ENCODE peak calls at places on chromosomes 11 and 22, in four cellular contexts. N, R, Z and V are unnamed samples.

GRCh38 chr22:47176573-47177333 is 414.3 kb downstream of the TBC1D22A start:
- DNase-seq in R (no peak), Z (no peak), N (no peak), V (no peak)

GRCh38 chr11:3105791-3106735 is 48.8 kb upstream of the CARS1 start:
- DNase-seq in N (no peak), Z (no peak), R (no peak), V (no peak)

GRCh38 chr11:14336507-14337503 is 22.2 kb downstream of the RRAS2 start:
- DNase-seq in Z (peak), N (peak), R (no peak), V (no peak)

GRCh38 chr11:20005747-20006146 is 154.5 kb downstream of the DBX1 start:
- DNase-seq in R (no peak), Z (no peak), N (no peak), V (no peak)

GRCh38 chr11:46895821-46896220 is 22.5 kb downstream of the LRP4 start:
- DNase-seq in Z (no peak), N (no peak), R (no peak), V (no peak)

GRCh38 chr22:47200273-47201051 is 438.0 kb downstream of the TBC1D22A start:
- DNase-seq in R (no peak), N (no peak), Z (no peak), V (no peak)

GRCh38 chr11:130145975-130146776 is 13.4 kb upstream of the ST14 start:
- DNase-seq in Z (peak), N (no peak), R (no peak), V (no peak)

GRCh38 chr11:2518983-2519340 is 74.2 kb downstream of the KCNQ1 start:
- DNase-seq in N (no peak), Z (no peak), R (no peak), V (peak)

GRCh38 chr22:27137809-27138400 is 480.5 kb downstream of the MIAT start:
- DNase-seq in R (no peak), Z (no peak), N (no peak), V (no peak)

GRCh38 chr11:1737080-1737757 is 13.2 kb downstream of the IFITM10 start:
- DNase-seq in N (no peak), Z (no peak), R (no peak), V (no peak)

GRCh38 chr22:39725351-39726035 is 154.9 kb downstream of the CACNA1I start:
- DNase-seq in Z (no peak), N (no peak), R (no peak), V (peak)

GRCh38 chr22:28923826-28924732 is 40.7 kb downstream of the ZNRF3 start:
- DNase-seq in R (peak), Z (no peak), N (no peak), V (peak)

GRCh38 chr11:911031-911889 is 650 bp upstream of the CHID1 start:
- DNase-seq in N (no peak), R (no peak), Z (no peak), V (peak)

GRCh38 chr11:44539971-44540370 is 25.5 kb upstream of the CD82 start:
- DNase-seq in N (no peak), R (no peak), Z (no peak), V (no peak)

GRCh38 chr11:78370406-78371172 is 47.0 kb downstream of the GAB2 start:
- DNase-seq in N (no peak), R (no peak), Z (no peak), V (no peak)

GRCh38 chr11:1193326-1194230 is 29.3 kb upstream of the MUC5B start:
- DNase-seq in Z (no peak), R (no peak), N (no peak), V (peak)

GRCh38 chr11:132862918-132863317 is 669.4 kb downstream of the OPCML start:
- DNase-seq in R (no peak), N (no peak), Z (no peak), V (no peak)

GRCh38 chr22:39226353-39226752 is 18.4 kb downstream of the PDGFB start:
- DNase-seq in Z (no peak), N (no peak), R (no peak), V (no peak)

GRCh38 chr11:108197351-108197750 is 25.1 kb downstream of the NPAT start:
- DNase-seq in R (no peak), Z (no peak), N (no peak), V (no peak)

GRCh38 chr11:66546966-66547661 is 411 bp downstream of the ACTN3 start:
- DNase-seq in R (no peak), Z (no peak), N (no peak), V (no peak)

GRCh38 chr11:44961894-44962293 is 11.2 kb upstream of the TP53I11 start:
- DNase-seq in R (no peak), N (no peak), Z (no peak), V (no peak)

GRCh38 chr11:61158691-61159381 is 2.4 kb downstream of the VPS37C start:
- DNase-seq in N (no peak), Z (no peak), R (no peak), V (no peak)

GRCh38 chr11:128226106-128226716 is 361.1 kb downstream of the ETS1 start:
- DNase-seq in Z (no peak), R (no peak), N (no peak), V (no peak)

GRCh38 chr11:28835790-28836189 is 727.6 kb downstream of the METTL15 start:
- DNase-seq in R (no peak), N (no peak), Z (no peak), V (no peak)

GRCh38 chr22:36129985-36130384 is 30.6 kb downstream of the APOL3 start:
- DNase-seq in Z (no peak), R (no peak), N (no peak), V (no peak)

GRCh38 chr11:9250139-9250582 is 15.0 kb downstream of the DENND5A start:
- DNase-seq in Z (no peak), R (no peak), N (no peak), V (no peak)

GRCh38 chr11:2589538-2589934 is 110.3 kb downstream of the KCNQ1OT1 start:
- DNase-seq in Z (no peak), N (no peak), R (no peak), V (no peak)

GRCh38 chr22:23119492-23120414 is 22.0 kb downstream of the RSPH14 start:
- DNase-seq in N (no peak), Z (no peak), R (no peak), V (no peak)

GRCh38 chr11:12260731-12261521 is 116.4 kb upstream of the PARVA start:
- DNase-seq in Z (no peak), R (no peak), N (no peak), V (no peak)

GRCh38 chr22:40036126-40036525 is 41.4 kb downstream of the FAM83F start:
- DNase-seq in Z (no peak), R (no peak), N (no peak), V (no peak)

GRCh38 chr11:124920870-124921609 is 2.0 kb downstream of the HEPN1 start:
- DNase-seq in Z (peak), R (peak), N (no peak), V (peak)
- TF ChIP-seq CTCF in Z (no peak), R (no peak), N (no peak), V (no peak)

GRCh38 chr11:18612394-18612793 is 12.8 kb downstream of the MISFA start:
- DNase-seq in R (no peak), Z (no peak), N (no peak), V (no peak)
- TF ChIP-seq CTCF in R (no peak), Z (no peak), N (no peak), V (no peak)

GRCh38 chr22:17366830-17367229 is 2.4 kb upstream of the CECR2 start:
- DNase-seq in Z (peak), N (no peak), R (no peak), V (peak)
- TF ChIP-seq CTCF in Z (no peak), N (no peak), R (no peak), V (no peak)

GRCh38 chr11:26556582-26556981 is 15.5 kb downstream of the MUC15 start:
- DNase-seq in Z (no peak), N (no peak), R (no peak), V (no peak)

GRCh38 chr11:26550022-26550421 is 22.0 kb downstream of the MUC15 start:
- DNase-seq in R (no peak), Z (no peak), N (no peak), V (no peak)

GRCh38 chr11:26553182-26553581 is 18.9 kb downstream of the MUC15 start:
- DNase-seq in R (no peak), N (no peak), Z (no peak), V (no peak)

GRCh38 chr11:26549176-26549575 is 22.9 kb downstream of the MUC15 start:
- DNase-seq in N (no peak), R (no peak), Z (no peak), V (no peak)

DNA sequence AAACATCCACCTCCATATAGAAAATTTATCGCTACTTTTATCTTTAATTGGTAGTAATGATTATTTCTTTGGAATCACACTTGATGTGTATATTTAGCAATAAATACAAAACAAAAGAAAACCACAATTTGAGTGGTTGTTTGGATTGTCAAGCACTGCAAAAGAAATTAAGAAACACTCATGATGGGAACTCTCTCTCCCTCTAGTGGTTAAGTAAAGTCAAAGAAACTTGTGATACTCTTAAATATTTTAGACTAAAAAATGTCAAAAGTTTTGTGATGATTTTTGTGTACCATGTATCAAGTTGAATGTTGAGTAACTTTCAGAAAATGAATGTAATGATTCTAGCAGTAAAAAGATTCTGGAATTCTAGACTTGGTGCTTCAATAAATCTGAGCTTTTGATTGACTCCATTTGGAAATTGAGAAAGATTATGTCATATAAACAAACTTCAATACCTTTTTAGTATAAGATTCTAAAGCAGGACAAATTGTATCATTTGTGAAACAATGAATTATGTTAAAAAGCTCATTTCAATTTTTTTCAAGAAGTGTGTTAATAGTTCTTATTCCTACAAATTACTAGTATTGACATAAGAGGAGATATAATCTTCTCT is 20.8 kb downstream of the MUC15 start:
- DNase-seq in Z (no peak), R (no peak), N (no peak), V (no peak)
- TF ChIP-seq CTCF in Z (peak), R (no peak), N (peak), V (peak)

DNA sequence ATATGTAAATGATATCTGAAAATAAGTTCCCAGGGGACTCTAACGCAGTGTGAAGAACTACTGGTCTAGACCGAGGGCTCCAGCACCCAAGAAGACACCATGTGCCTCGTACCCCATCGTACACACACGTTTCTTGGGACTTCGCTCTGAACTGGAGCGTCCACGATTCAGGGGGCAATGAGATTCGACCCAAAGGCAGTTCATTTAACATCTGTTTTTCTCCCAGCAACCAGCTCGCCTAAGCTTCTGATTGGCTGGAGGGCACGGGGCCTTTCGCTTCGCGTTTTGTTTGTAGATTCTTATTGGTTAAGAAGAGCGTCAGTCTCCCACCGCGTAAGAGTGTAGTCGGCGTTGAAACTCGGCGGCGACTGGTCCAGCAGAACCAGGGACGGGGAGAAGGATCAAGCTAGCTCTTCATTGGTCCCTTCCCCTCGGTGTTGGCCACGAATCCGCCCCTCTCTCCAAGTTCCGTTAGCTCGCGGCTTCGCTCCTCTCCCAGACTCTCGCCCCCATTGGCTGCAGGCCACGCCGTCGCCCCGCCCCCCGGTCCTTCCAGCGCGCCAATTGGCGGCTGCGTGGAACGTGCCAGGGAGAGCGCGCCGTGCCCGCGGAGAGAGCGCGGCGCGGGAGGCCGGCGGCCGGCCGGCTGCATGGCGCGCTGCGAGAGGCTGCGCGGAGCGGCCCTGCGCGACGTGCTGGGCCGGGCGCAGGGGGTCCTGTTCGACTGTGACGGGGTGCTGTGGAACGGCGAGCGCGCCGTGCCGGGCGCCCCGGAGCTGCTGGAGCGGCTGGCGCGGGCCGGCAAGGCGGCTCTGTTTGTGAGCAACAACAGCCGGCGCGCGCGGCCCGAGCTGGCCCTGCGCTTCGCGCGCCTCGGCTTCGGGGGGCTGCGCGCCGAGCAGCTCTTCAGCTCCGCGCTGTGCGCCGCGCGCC is at the start of gene PDXP:
- DNase-seq in R (peak), Z (peak), N (peak), V (peak)
- TF ChIP-seq CTCF in R (no peak), Z (no peak), N (no peak), V (no peak)